ENCODE peak calls at places on chromosomes 12 and 14, in seven cellular contexts. One of them, this sample, is unnamed.

GRCh38 chr12:6551496-6552139 is 4.2 kb downstream of the IFFO1 start:
- DNase-seq in ovary: no peak
- DNase-seq in mammary epithelial cell: no peak
- DNase-seq in stomach: no peak
- DNase-seq in heart right ventricle: no peak
- DNase-seq in ascending aorta: no peak
- DNase-seq in CD8-positive, alpha-beta memory T cell: no peak
- DNase-seq in this sample: no peak

GRCh38 chr14:29558516-29558915 is 369.1 kb downstream of the PRKD1 start:
- DNase-seq in ovary: no peak
- DNase-seq in mammary epithelial cell: no peak
- DNase-seq in stomach: no peak
- DNase-seq in heart right ventricle: no peak
- DNase-seq in ascending aorta: no peak
- DNase-seq in CD8-positive, alpha-beta memory T cell: no peak
- DNase-seq in this sample: no peak

GRCh38 chr14:36662543-36663403 is 1.1 kb downstream of the PAX9 start:
- DNase-seq in ovary: no peak
- DNase-seq in mammary epithelial cell: no peak
- DNase-seq in stomach: no peak
- DNase-seq in heart right ventricle: no peak
- DNase-seq in ascending aorta: no peak
- DNase-seq in CD8-positive, alpha-beta memory T cell: no peak
- DNase-seq in this sample: no peak

GRCh38 chr14:44453433-44454171 is 53.5 kb downstream of the FSCB start:
- DNase-seq in ovary: no peak
- DNase-seq in mammary epithelial cell: peak
- DNase-seq in stomach: no peak
- DNase-seq in heart right ventricle: no peak
- DNase-seq in ascending aorta: no peak
- DNase-seq in CD8-positive, alpha-beta memory T cell: no peak
- DNase-seq in this sample: no peak

GRCh38 chr12:112347521-112347920 is 34.7 kb downstream of the HECTD4 start:
- DNase-seq in ovary: no peak
- DNase-seq in mammary epithelial cell: peak
- DNase-seq in stomach: no peak
- DNase-seq in heart right ventricle: no peak
- DNase-seq in ascending aorta: no peak
- DNase-seq in CD8-positive, alpha-beta memory T cell: no peak
- DNase-seq in this sample: no peak

GRCh38 chr12:43964966-43965365 is 129.1 kb downstream of the TMEM117 start:
- DNase-seq in ovary: no peak
- DNase-seq in mammary epithelial cell: no peak
- DNase-seq in stomach: no peak
- DNase-seq in heart right ventricle: no peak
- DNase-seq in ascending aorta: no peak
- DNase-seq in CD8-positive, alpha-beta memory T cell: no peak
- DNase-seq in this sample: no peak

GRCh38 chr12:62468394-62468793 is 1.8 kb downstream of the MON2 start:
- DNase-seq in ovary: no peak
- DNase-seq in mammary epithelial cell: no peak
- DNase-seq in stomach: no peak
- DNase-seq in heart right ventricle: no peak
- DNase-seq in ascending aorta: no peak
- DNase-seq in CD8-positive, alpha-beta memory T cell: no peak
- DNase-seq in this sample: no peak

GRCh38 chr14:65237956-65238355 is 135.6 kb upstream of the MAX start:
- DNase-seq in ovary: no peak
- DNase-seq in mammary epithelial cell: no peak
- DNase-seq in stomach: peak
- DNase-seq in heart right ventricle: no peak
- DNase-seq in ascending aorta: no peak
- DNase-seq in CD8-positive, alpha-beta memory T cell: no peak
- DNase-seq in this sample: no peak

GRCh38 chr14:100830681-100831080 is 4.8 kb downstream of the MEG3 start:
- DNase-seq in ovary: no peak
- DNase-seq in mammary epithelial cell: no peak
- DNase-seq in stomach: no peak
- DNase-seq in heart right ventricle: no peak
- DNase-seq in ascending aorta: no peak
- DNase-seq in CD8-positive, alpha-beta memory T cell: no peak
- DNase-seq in this sample: no peak

GRCh38 chr12:53944209-53944608 is 5.6 kb downstream of the HOXC13 start:
- DNase-seq in ovary: no peak
- DNase-seq in mammary epithelial cell: no peak
- DNase-seq in stomach: no peak
- DNase-seq in heart right ventricle: no peak
- DNase-seq in ascending aorta: no peak
- DNase-seq in CD8-positive, alpha-beta memory T cell: no peak
- DNase-seq in this sample: no peak

GRCh38 chr12:90333939-90334338 is 621.0 kb downstream of the CCER1 start:
- DNase-seq in ovary: no peak
- DNase-seq in mammary epithelial cell: peak
- DNase-seq in stomach: no peak
- DNase-seq in heart right ventricle: no peak
- DNase-seq in ascending aorta: no peak
- DNase-seq in CD8-positive, alpha-beta memory T cell: no peak
- DNase-seq in this sample: peak

GRCh38 chr14:61482348-61483206 is 161.2 kb downstream of the PRKCH start:
- DNase-seq in ovary: no peak
- DNase-seq in mammary epithelial cell: peak
- DNase-seq in stomach: no peak
- DNase-seq in heart right ventricle: no peak
- DNase-seq in ascending aorta: no peak
- DNase-seq in CD8-positive, alpha-beta memory T cell: no peak
- DNase-seq in this sample: no peak

GRCh38 chr12:13428538-13429265 is 232.2 kb downstream of the EMP1 start:
- DNase-seq in ovary: no peak
- DNase-seq in mammary epithelial cell: no peak
- DNase-seq in stomach: no peak
- DNase-seq in heart right ventricle: no peak
- DNase-seq in ascending aorta: no peak
- DNase-seq in CD8-positive, alpha-beta memory T cell: no peak
- DNase-seq in this sample: no peak

GRCh38 chr14:106808458-106808857 is 1282.1 kb downstream of the TMEM121 start:
- DNase-seq in ovary: no peak
- DNase-seq in mammary epithelial cell: no peak
- DNase-seq in stomach: no peak
- DNase-seq in heart right ventricle: no peak
- DNase-seq in ascending aorta: no peak
- DNase-seq in CD8-positive, alpha-beta memory T cell: no peak
- DNase-seq in this sample: no peak

GRCh38 chr14:63717704-63718103 is 10.2 kb downstream of the SGPP1 start:
- DNase-seq in ovary: no peak
- DNase-seq in mammary epithelial cell: peak
- DNase-seq in stomach: no peak
- DNase-seq in heart right ventricle: no peak
- DNase-seq in ascending aorta: no peak
- DNase-seq in CD8-positive, alpha-beta memory T cell: no peak
- DNase-seq in this sample: no peak

GRCh38 chr14:22597265-22597664 is 835 bp upstream of the ABHD4 start:
- DNase-seq in ovary: no peak
- DNase-seq in mammary epithelial cell: no peak
- DNase-seq in stomach: no peak
- DNase-seq in heart right ventricle: no peak
- DNase-seq in ascending aorta: no peak
- DNase-seq in CD8-positive, alpha-beta memory T cell: no peak
- DNase-seq in this sample: no peak
- H3K27ac ChIP-seq in ovary: no peak
- H3K27ac ChIP-seq in mammary epithelial cell: no peak
- H3K27ac ChIP-seq in stomach: peak
- H3K27ac ChIP-seq in heart right ventricle: no peak
- H3K27ac ChIP-seq in ascending aorta: no peak
- H3K27ac ChIP-seq in CD8-positive, alpha-beta memory T cell: no peak
- H3K27ac ChIP-seq in this sample: no peak

DNA sequence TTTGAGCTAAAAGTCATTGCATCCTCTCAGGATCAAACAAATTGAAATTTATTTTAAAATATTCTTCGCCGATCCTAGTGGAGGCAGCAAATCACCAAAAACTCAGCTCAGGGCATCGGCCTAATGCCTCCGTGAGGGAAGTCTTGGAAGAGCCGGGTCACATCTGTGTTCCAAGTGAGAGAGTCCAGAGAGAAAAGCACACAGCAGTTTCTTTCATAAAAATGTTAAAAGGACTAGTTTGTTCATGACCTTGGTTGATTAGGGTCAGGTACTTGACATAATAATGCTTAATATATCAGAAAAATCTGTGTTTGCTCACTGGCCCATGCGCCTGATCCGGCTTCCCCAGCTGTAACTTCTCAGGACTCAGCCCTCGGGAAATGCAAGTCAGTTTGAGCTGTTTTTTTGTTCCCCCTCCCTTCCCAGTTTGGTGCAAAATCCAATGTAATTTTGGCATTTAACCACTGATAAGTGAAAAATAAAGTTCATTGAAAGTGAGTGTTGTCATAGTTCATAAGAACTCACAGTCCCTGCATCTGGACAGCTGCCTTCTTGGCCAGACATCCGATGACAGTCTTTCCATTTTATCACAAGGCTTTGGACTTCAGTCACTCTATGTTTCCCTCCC is 161.7 kb downstream of the CAND1 start:
- DNase-seq in ovary: peak
- DNase-seq in mammary epithelial cell: no peak
- DNase-seq in stomach: no peak
- DNase-seq in heart right ventricle: peak
- DNase-seq in ascending aorta: no peak
- DNase-seq in CD8-positive, alpha-beta memory T cell: no peak
- DNase-seq in this sample: no peak
- H3K27ac ChIP-seq in ovary: peak
- H3K27ac ChIP-seq in mammary epithelial cell: no peak
- H3K27ac ChIP-seq in stomach: peak
- H3K27ac ChIP-seq in heart right ventricle: peak
- H3K27ac ChIP-seq in ascending aorta: peak
- H3K27ac ChIP-seq in CD8-positive, alpha-beta memory T cell: no peak
- H3K27ac ChIP-seq in this sample: no peak

GRCh38 chr14:93072659-93073365 is 42.9 kb downstream of the ITPK1 start:
- DNase-seq in ovary: no peak
- DNase-seq in mammary epithelial cell: no peak
- DNase-seq in stomach: no peak
- DNase-seq in heart right ventricle: no peak
- DNase-seq in ascending aorta: no peak
- DNase-seq in CD8-positive, alpha-beta memory T cell: no peak
- DNase-seq in this sample: no peak

GRCh38 chr14:93075891-93076290 is 39.8 kb downstream of the ITPK1 start:
- DNase-seq in ovary: no peak
- DNase-seq in mammary epithelial cell: no peak
- DNase-seq in stomach: no peak
- DNase-seq in heart right ventricle: no peak
- DNase-seq in ascending aorta: no peak
- DNase-seq in CD8-positive, alpha-beta memory T cell: no peak
- DNase-seq in this sample: no peak

GRCh38 chr14:93076755-93077154 is 39.0 kb downstream of the ITPK1 start:
- DNase-seq in ovary: no peak
- DNase-seq in mammary epithelial cell: no peak
- DNase-seq in stomach: no peak
- DNase-seq in heart right ventricle: no peak
- DNase-seq in ascending aorta: no peak
- DNase-seq in CD8-positive, alpha-beta memory T cell: no peak
- DNase-seq in this sample: no peak

GRCh38 chr14:93073366-93073722 is 42.4 kb downstream of the ITPK1 start:
- DNase-seq in ovary: no peak
- DNase-seq in mammary epithelial cell: no peak
- DNase-seq in stomach: no peak
- DNase-seq in heart right ventricle: no peak
- DNase-seq in ascending aorta: no peak
- DNase-seq in CD8-positive, alpha-beta memory T cell: no peak
- DNase-seq in this sample: no peak

DNA sequence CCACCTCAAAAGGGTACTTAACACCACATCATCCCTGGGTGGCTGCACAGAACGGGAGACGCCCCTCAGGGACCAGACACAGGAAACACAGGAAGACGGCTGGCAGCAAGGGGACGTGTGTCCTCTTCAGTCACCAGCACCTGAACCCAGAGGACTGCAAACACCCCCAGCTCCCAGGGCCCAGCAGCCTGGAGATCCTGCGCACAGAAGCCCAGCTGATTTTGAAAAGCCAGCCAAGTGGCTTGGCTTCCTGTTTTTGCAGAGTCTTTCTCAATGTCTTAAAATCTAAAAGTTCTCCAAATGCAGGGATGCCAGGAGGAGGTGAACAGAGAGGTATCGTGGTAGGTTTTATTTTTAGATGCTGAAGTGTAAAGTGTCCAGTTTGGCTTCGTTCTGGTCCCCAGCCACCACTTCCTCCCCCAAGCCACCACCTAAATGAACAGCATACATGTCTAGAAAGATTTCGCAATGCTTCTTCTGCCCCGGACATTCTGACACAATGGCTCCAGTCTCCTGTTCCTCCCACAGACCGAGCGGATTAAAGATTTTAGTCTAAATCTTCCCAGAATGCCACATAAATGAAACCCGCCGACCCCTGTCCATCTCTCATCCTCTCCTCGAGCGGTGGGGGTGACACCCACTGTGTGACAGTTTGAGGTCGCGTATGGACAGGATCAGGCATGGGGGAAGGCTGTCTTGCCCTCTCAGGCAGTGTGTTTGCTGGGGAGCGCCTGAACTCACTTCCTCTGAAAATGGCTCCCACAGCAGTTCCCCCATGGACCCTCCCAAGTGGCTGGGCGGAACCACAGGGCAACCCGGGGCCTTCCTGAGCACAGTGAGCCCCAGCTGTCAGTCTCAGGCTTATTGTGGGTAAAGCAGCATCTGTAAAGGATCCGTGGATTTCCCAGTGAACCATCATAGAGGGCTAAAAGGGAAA is 41.6 kb downstream of the ITPK1 start:
- DNase-seq in ovary: no peak
- DNase-seq in mammary epithelial cell: peak
- DNase-seq in stomach: no peak
- DNase-seq in heart right ventricle: peak
- DNase-seq in ascending aorta: no peak
- DNase-seq in CD8-positive, alpha-beta memory T cell: no peak
- DNase-seq in this sample: no peak
- H3K27ac ChIP-seq in ovary: no peak
- H3K27ac ChIP-seq in mammary epithelial cell: peak
- H3K27ac ChIP-seq in stomach: peak
- H3K27ac ChIP-seq in heart right ventricle: peak
- H3K27ac ChIP-seq in ascending aorta: peak
- H3K27ac ChIP-seq in CD8-positive, alpha-beta memory T cell: no peak
- H3K27ac ChIP-seq in this sample: no peak

GRCh38 chr12:10939163-10939562 is at the start of gene TAS2R14:
- DNase-seq in ovary: no peak
- DNase-seq in mammary epithelial cell: no peak
- DNase-seq in stomach: no peak
- DNase-seq in heart right ventricle: no peak
- DNase-seq in ascending aorta: no peak
- DNase-seq in CD8-positive, alpha-beta memory T cell: no peak
- DNase-seq in this sample: no peak

GRCh38 chr12:10943167-10943566 is 4.1 kb upstream of the TAS2R14 start:
- DNase-seq in ovary: no peak
- DNase-seq in mammary epithelial cell: no peak
- DNase-seq in stomach: no peak
- DNase-seq in heart right ventricle: no peak
- DNase-seq in ascending aorta: no peak
- DNase-seq in CD8-positive, alpha-beta memory T cell: no peak
- DNase-seq in this sample: no peak

GRCh38 chr12:10941916-10942607 is 3.0 kb upstream of the TAS2R14 start:
- DNase-seq in ovary: no peak
- DNase-seq in mammary epithelial cell: peak
- DNase-seq in stomach: no peak
- DNase-seq in heart right ventricle: no peak
- DNase-seq in ascending aorta: no peak
- DNase-seq in CD8-positive, alpha-beta memory T cell: no peak
- DNase-seq in this sample: peak

GRCh38 chr12:10941369-10941768 is 2.3 kb upstream of the TAS2R14 start:
- DNase-seq in ovary: no peak
- DNase-seq in mammary epithelial cell: no peak
- DNase-seq in stomach: no peak
- DNase-seq in heart right ventricle: no peak
- DNase-seq in ascending aorta: no peak
- DNase-seq in CD8-positive, alpha-beta memory T cell: no peak
- DNase-seq in this sample: no peak

GRCh38 chr12:10940389-10940788 is 1.3 kb upstream of the TAS2R14 start:
- DNase-seq in ovary: no peak
- DNase-seq in mammary epithelial cell: peak
- DNase-seq in stomach: no peak
- DNase-seq in heart right ventricle: no peak
- DNase-seq in ascending aorta: no peak
- DNase-seq in CD8-positive, alpha-beta memory T cell: no peak
- DNase-seq in this sample: peak
- H3K27ac ChIP-seq in ovary: no peak
- H3K27ac ChIP-seq in mammary epithelial cell: peak
- H3K27ac ChIP-seq in stomach: no peak
- H3K27ac ChIP-seq in heart right ventricle: no peak
- H3K27ac ChIP-seq in ascending aorta: no peak
- H3K27ac ChIP-seq in CD8-positive, alpha-beta memory T cell: no peak
- H3K27ac ChIP-seq in this sample: peak